ENCODE peak calls at places on chromosomes 13 and 19, in ten cellular contexts. V is stimulated activated CD4-positive, alpha-beta T cell treated with anti-CD3 and anti-CD28 coated beads, Interleukin-4, amount 100 ng/mL, for 4 hours; C is HTR-8/SVneo; R is naive thymus-derived CD8-positive, alpha-beta T cell; Y is choroid plexus epithelial cell; W is T follicular helper cell; D is iPS DF 6.9; G is RPMI7951; F is AG09309; M is activated gamma-delta T cell. K is an unnamed sample.

GRCh38 chr19:2249010-2249866 is at the start of gene AMH:
- DNase-seq in V (no peak), C (no peak), R (no peak), Y (no peak), W (no peak), D (no peak), G (no peak), F (no peak), M (no peak), K (no peak)

GRCh38 chr13:36736119-36736726 is 62.4 kb downstream of the SERTM1 start:
- DNase-seq in V (peak), C (peak), R (no peak), Y (peak), W (no peak), D (peak), G (peak), F (peak), M (no peak), K (no peak)

GRCh38 chr19:46546194-46546896 is 50.7 kb upstream of the PNMA8B start:
- DNase-seq in V (no peak), C (peak), R (no peak), Y (peak), W (no peak), D (no peak), G (peak), F (no peak), M (no peak), K (no peak)

GRCh38 chr19:36604656-36605100 is 435 bp upstream of the ZNF382 start:
- DNase-seq in V (peak), C (peak), R (peak), Y (peak), W (peak), D (no peak), G (peak), F (no peak), M (peak), K (peak)

GRCh38 chr19:609001-609340 is 19.3 kb downstream of the HCN2 start:
- DNase-seq in V (no peak), C (no peak), R (no peak), Y (no peak), W (no peak), D (no peak), G (peak), F (no peak), M (no peak), K (no peak)

GRCh38 chr13:103852036-103852435 is 785.8 kb upstream of the SLC10A2 start:
- DNase-seq in V (no peak), C (no peak), R (no peak), Y (no peak), W (no peak), D (no peak), G (no peak), F (no peak), M (no peak), K (no peak)

GRCh38 chr13:31072041-31072440 is 89.7 kb downstream of the HSPH1 start:
- DNase-seq in V (no peak), C (no peak), R (no peak), Y (peak), W (no peak), D (no peak), G (peak), F (no peak), M (no peak), K (no peak)

GRCh38 chr13:95716231-95716630 is 39.3 kb downstream of the DNAJC3 start:
- DNase-seq in V (no peak), C (no peak), R (no peak), Y (no peak), W (no peak), D (no peak), G (no peak), F (no peak), M (no peak), K (no peak)

K was measured in effector CD8-positive, alpha-beta T cell.